ENCODE peak calls at places on chromosomes 16 and 17, in five cellular contexts. P is NCI-H2081, Q is B cell, R is cardiac fibroblast, Y is Right ventricle myocardium superior. E is an unnamed sample.

GRCh38 chr17:62064791-62065563 is at the start of gene MED13:
- DNase-seq in P (peak), Q (peak), Y (peak), R (peak), E (peak)

GRCh38 chr17:32285286-32285685 is 19.7 kb downstream of the RHBDL3 start:
- DNase-seq in P (no peak), Y (no peak), Q (no peak), R (no peak), E (no peak)

GRCh38 chr16:22397459-22397858 is 23.0 kb upstream of the CDR2 start:
- DNase-seq in P (no peak), Y (no peak), R (peak), Q (no peak), E (no peak)

GRCh38 chr17:79009397-79010303 is at the start of gene CANT1:
- DNase-seq in R (peak), P (peak), Q (peak), Y (peak), E (peak)

GRCh38 chr17:14793237-14793636 is 471.9 kb downstream of the PMP22 start:
- DNase-seq in Y (no peak), R (peak), P (no peak), Q (no peak), E (no peak)

GRCh38 chr17:43530303-43531081 is 15.6 kb downstream of the ETV4 start:
- DNase-seq in Y (peak), Q (no peak), P (no peak), R (peak), E (no peak)

GRCh38 chr16:76214856-76215255 is 62.3 kb upstream of the CNTNAP4 start:
- DNase-seq in R (no peak), Q (no peak), P (no peak), Y (no peak), E (no peak)

GRCh38 chr17:60916043-60916442 is 238.4 kb downstream of the BCAS3 start:
- DNase-seq in R (no peak), P (no peak), Q (no peak), Y (no peak), E (no peak)

GRCh38 chr16:72832640-72833039 is 215.3 kb downstream of the ZFHX3 start:
- DNase-seq in Q (peak), Y (peak), P (peak), R (peak), E (peak)

GRCh38 chr17:8911205-8911604 is 43.7 kb upstream of the PIK3R6 start:
- DNase-seq in Q (no peak), R (no peak), P (no peak), Y (no peak), E (no peak)

GRCh38 chr16:89052191-89052787 is 41.4 kb upstream of the ACSF3 start:
- DNase-seq in R (no peak), Y (no peak), P (no peak), Q (no peak), E (no peak)

GRCh38 chr16:31458073-31458834 is 1.0 kb upstream of the ARMC5 start:
- DNase-seq in R (peak), Q (peak), Y (peak), P (no peak), E (peak)

GRCh38 chr17:570403-570802 is 144.2 kb downstream of the VPS53 start:
- DNase-seq in Q (no peak), Y (no peak), R (no peak), P (no peak), E (no peak)

E was measured in NAMALWA.